ENCODE peak calls at places on chromosomes 5 and 9, in nine cellular contexts. I is cardiac fibroblast, Q is mesendoderm, Y is Calu3, B is EH, M is IMR-90, A is tibial artery, J is left cardiac atrium, E is heart left ventricle. S is an unnamed sample.

GRCh38 chr9:113011911-113012381 is at the start of gene ZNF883:
- DNase-seq in I (peak), Q (peak), Y (peak), B (peak), M (peak), A (no peak), J (peak), E (peak), S (peak)

GRCh38 chr5:40734986-40735385 is 20.8 kb downstream of the TTC33 start:
- DNase-seq in I (peak), Q (no peak), Y (peak), B (peak), M (peak), A (no peak), J (no peak), E (no peak), S (peak)

GRCh38 chr5:176934309-176934930 is 35.3 kb upstream of the HK3 start:
- DNase-seq in I (no peak), Q (no peak), Y (no peak), B (no peak), M (no peak), A (no peak), J (no peak), E (no peak), S (no peak)

GRCh38 chr5:124678478-124678877 is 68.0 kb downstream of the ZNF608 start:
- DNase-seq in I (no peak), Q (no peak), Y (no peak), B (no peak), M (no peak), A (no peak), J (no peak), E (peak), S (no peak)

GRCh38 chr5:175475248-175475647 is 3.1 kb upstream of the SFXN1 start:
- DNase-seq in I (no peak), Q (no peak), Y (no peak), B (no peak), M (no peak), A (no peak), J (no peak), E (no peak), S (no peak)

GRCh38 chr5:98772415-98773213 is 849 bp upstream of the RGMB start:
- DNase-seq in I (peak), Q (peak), Y (peak), B (peak), M (no peak), A (peak), J (peak), E (peak), S (peak)

GRCh38 chr9:19160085-19160484 is 32.8 kb upstream of the PLIN2 start:
- DNase-seq in I (no peak), Q (no peak), Y (no peak), B (no peak), M (no peak), A (no peak), J (no peak), E (no peak), S (no peak)

GRCh38 chr5:32089146-32090000 is 84.7 kb downstream of the GOLPH3 start:
- DNase-seq in I (no peak), Q (no peak), Y (no peak), B (no peak), M (no peak), A (no peak), J (no peak), E (no peak), S (no peak)

GRCh38 chr5:127785098-127785927 is 82.1 kb downstream of the CCDC192 start:
- DNase-seq in I (peak), Q (no peak), Y (peak), B (peak), M (peak), A (no peak), J (no peak), E (no peak), S (peak)

GRCh38 chr5:61974680-61975079 is 331.3 kb upstream of the KIF2A start:
- DNase-seq in I (no peak), Q (no peak), Y (no peak), B (no peak), M (no peak), A (no peak), J (no peak), E (no peak), S (no peak)

GRCh38 chr5:174204914-174205313 is 159.4 kb downstream of the NSG2 start:
- DNase-seq in I (no peak), Q (peak), Y (peak), B (no peak), M (no peak), A (no peak), J (no peak), E (no peak), S (no peak)

GRCh38 chr9:99870126-99870525 is 36.3 kb upstream of the STX17 start:
- DNase-seq in I (no peak), Q (peak), Y (no peak), B (peak), M (peak), A (no peak), J (no peak), E (no peak), S (peak)

GRCh38 chr9:108586451-108586850 is 269.3 kb downstream of the ACTL7B start:
- DNase-seq in I (no peak), Q (no peak), Y (no peak), B (peak), M (no peak), A (no peak), J (no peak), E (no peak), S (peak)

GRCh38 chr5:74433255-74434123 is 207.0 kb downstream of the ENC1 start:
- DNase-seq in I (peak), Q (peak), Y (peak), B (peak), M (peak), A (no peak), J (peak), E (no peak), S (peak)

GRCh38 chr9:114652776-114653555 is 4.6 kb downstream of the TEX53 start:
- DNase-seq in I (no peak), Q (no peak), Y (no peak), B (peak), M (peak), A (no peak), J (no peak), E (no peak), S (peak)

GRCh38 chr5:94693043-94693822 is 74.8 kb downstream of the SLF1 start:
- DNase-seq in I (peak), Q (peak), Y (no peak), B (peak), M (peak), A (no peak), J (no peak), E (no peak), S (peak)

S was measured in EL.